ENCODE peak calls at places on chromosomes 12 and 14, in ten cellular contexts. One of them, this sample, is unnamed.

GRCh38 chr12:101299346-101299745 is 19.4 kb downstream of the UTP20 start:
- DNase-seq in endothelial cell of umbilical vein: no peak
- DNase-seq in NCI-H774: no peak
- DNase-seq in OCI-LY7: no peak
- DNase-seq in HT1080: no peak
- DNase-seq in CD8-positive, alpha-beta memory T cell: no peak
- DNase-seq in DMS153: no peak
- DNase-seq in NCI-H146: no peak
- DNase-seq in esophagus muscularis mucosa: no peak
- DNase-seq in ELR: peak
- DNase-seq in this sample: no peak

GRCh38 chr14:64292197-64292596 is 2.0 kb downstream of the ESR2 start:
- DNase-seq in endothelial cell of umbilical vein: no peak
- DNase-seq in NCI-H774: no peak
- DNase-seq in OCI-LY7: no peak
- DNase-seq in HT1080: no peak
- DNase-seq in CD8-positive, alpha-beta memory T cell: no peak
- DNase-seq in DMS153: no peak
- DNase-seq in NCI-H146: no peak
- DNase-seq in esophagus muscularis mucosa: no peak
- DNase-seq in ELR: no peak
- DNase-seq in this sample: no peak

GRCh38 chr14:100399052-100399849 is 76.1 kb downstream of the SLC25A47 start:
- DNase-seq in endothelial cell of umbilical vein: no peak
- DNase-seq in NCI-H774: no peak
- DNase-seq in OCI-LY7: no peak
- DNase-seq in HT1080: no peak
- DNase-seq in CD8-positive, alpha-beta memory T cell: no peak
- DNase-seq in DMS153: no peak
- DNase-seq in NCI-H146: no peak
- DNase-seq in esophagus muscularis mucosa: no peak
- DNase-seq in ELR: no peak
- DNase-seq in this sample: no peak

GRCh38 chr14:22928237-22929103 is 706 bp downstream of the PRMT5 start:
- DNase-seq in endothelial cell of umbilical vein: peak
- DNase-seq in NCI-H774: no peak
- DNase-seq in OCI-LY7: peak
- DNase-seq in HT1080: no peak
- DNase-seq in CD8-positive, alpha-beta memory T cell: no peak
- DNase-seq in DMS153: no peak
- DNase-seq in NCI-H146: no peak
- DNase-seq in esophagus muscularis mucosa: no peak
- DNase-seq in ELR: no peak
- DNase-seq in this sample: no peak

GRCh38 chr12:13348464-13348863 is 151.9 kb downstream of the EMP1 start:
- DNase-seq in endothelial cell of umbilical vein: no peak
- DNase-seq in NCI-H774: no peak
- DNase-seq in OCI-LY7: no peak
- DNase-seq in HT1080: no peak
- DNase-seq in CD8-positive, alpha-beta memory T cell: no peak
- DNase-seq in DMS153: no peak
- DNase-seq in NCI-H146: no peak
- DNase-seq in esophagus muscularis mucosa: no peak
- DNase-seq in ELR: no peak
- DNase-seq in this sample: no peak

GRCh38 chr14:102827716-102828115 is 50.5 kb downstream of the TRAF3 start:
- DNase-seq in endothelial cell of umbilical vein: no peak
- DNase-seq in NCI-H774: no peak
- DNase-seq in OCI-LY7: no peak
- DNase-seq in HT1080: no peak
- DNase-seq in CD8-positive, alpha-beta memory T cell: no peak
- DNase-seq in DMS153: no peak
- DNase-seq in NCI-H146: peak
- DNase-seq in esophagus muscularis mucosa: no peak
- DNase-seq in ELR: no peak
- DNase-seq in this sample: no peak

GRCh38 chr14:34051966-34052657 is 101.2 kb upstream of the EGLN3 start:
- DNase-seq in endothelial cell of umbilical vein: no peak
- DNase-seq in NCI-H774: no peak
- DNase-seq in OCI-LY7: no peak
- DNase-seq in HT1080: peak
- DNase-seq in CD8-positive, alpha-beta memory T cell: no peak
- DNase-seq in DMS153: no peak
- DNase-seq in NCI-H146: no peak
- DNase-seq in esophagus muscularis mucosa: peak
- DNase-seq in ELR: peak
- DNase-seq in this sample: no peak

GRCh38 chr12:49515266-49515665 is 23.6 kb upstream of the KCNH3 start:
- DNase-seq in endothelial cell of umbilical vein: peak
- DNase-seq in NCI-H774: no peak
- DNase-seq in OCI-LY7: no peak
- DNase-seq in HT1080: peak
- DNase-seq in CD8-positive, alpha-beta memory T cell: no peak
- DNase-seq in DMS153: no peak
- DNase-seq in NCI-H146: no peak
- DNase-seq in esophagus muscularis mucosa: peak
- DNase-seq in ELR: peak
- DNase-seq in this sample: no peak

GRCh38 chr12:7951671-7952070 is 15.7 kb upstream of the SLC2A3 start:
- DNase-seq in endothelial cell of umbilical vein: no peak
- DNase-seq in NCI-H774: no peak
- DNase-seq in OCI-LY7: no peak
- DNase-seq in HT1080: no peak
- DNase-seq in CD8-positive, alpha-beta memory T cell: no peak
- DNase-seq in DMS153: no peak
- DNase-seq in NCI-H146: no peak
- DNase-seq in esophagus muscularis mucosa: no peak
- DNase-seq in ELR: peak
- DNase-seq in this sample: no peak

GRCh38 chr14:31510222-31510621 is 22.4 kb upstream of the GPR33 start:
- DNase-seq in endothelial cell of umbilical vein: peak
- DNase-seq in NCI-H774: peak
- DNase-seq in OCI-LY7: peak
- DNase-seq in HT1080: no peak
- DNase-seq in CD8-positive, alpha-beta memory T cell: no peak
- DNase-seq in DMS153: peak
- DNase-seq in NCI-H146: peak
- DNase-seq in esophagus muscularis mucosa: no peak
- DNase-seq in ELR: peak
- DNase-seq in this sample: no peak